ENCODE peak calls at places on chromosomes 3 and 15, in seven cellular contexts. T is activated T-helper 1 cell treated with Interleukin-2 at 50 U/mL for 16 hours; P is activated naive CD8-positive, alpha-beta T cell treated with anti-CD3 and anti-CD28 coated beads, Interleukin-2, amount 50 U/mL, for 24 hours; K is ACHN; X is iris pigment epithelial cell; Q is activated CD4-positive, alpha-beta memory T cell treated with anti-CD3 and anti-CD28 coated beads, Interleukin-2, amount 10 ng/mL, durations not matched to agents 7 days and 5 days; F is NCI-H510A. W is an unnamed sample.

GRCh38 chr3:123489400-123490004 is 40.6 kb upstream of the ADCY5 start:
- DNase-seq in T (no peak), Q (peak; percentile 49), F (no peak), K (peak; percentile 55), P (peak; percentile 58), X (peak; percentile 61), W (peak; percentile 48)

GRCh38 chr3:55522077-55522476 is 35.0 kb upstream of the WNT5A start:
- DNase-seq in T (no peak), X (no peak), K (no peak), P (no peak), F (no peak), Q (no peak), W (no peak)

GRCh38 chr3:101036676-101037075 is 43.5 kb upstream of the ABI3BP start:
- DNase-seq in Q (no peak), T (no peak), X (peak; percentile 37), F (no peak), P (no peak), K (no peak), W (no peak)

GRCh38 chr3:43994594-43995077 is 247.1 kb upstream of the TOPAZ1 start:
- DNase-seq in Q (no peak), T (no peak), F (no peak), X (no peak), P (peak; percentile 3), K (no peak), W (no peak)

GRCh38 chr3:79822076-79822475 is 54.3 kb upstream of the ROBO1 start:
- DNase-seq in K (no peak), Q (no peak), F (no peak), P (no peak), X (no peak), T (no peak), W (no peak)

GRCh38 chr3:157459706-157460105 is 23.1 kb downstream of the PTX3 start:
- DNase-seq in P (no peak), K (no peak), Q (no peak), X (no peak), T (no peak), F (no peak), W (no peak)

GRCh38 chr15:33067456-33067855 is 127.1 kb downstream of the FMN1 start:
- DNase-seq in X (peak; percentile 48), T (no peak), F (no peak), K (no peak), Q (no peak), P (no peak), W (no peak)

GRCh38 chr15:88196961-88197360 is 59.6 kb downstream of the NTRK3 start:
- DNase-seq in P (no peak), X (no peak), F (no peak), K (no peak), Q (no peak), T (no peak), W (no peak)

GRCh38 chr3:90055721-90056120 is 948.3 kb downstream of the EPHA3 start:
- DNase-seq in X (no peak), T (no peak), F (no peak), Q (no peak), P (no peak), K (no peak), W (no peak)

GRCh38 chr15:73982251-73982962 is 9.7 kb downstream of the STOML1 start:
- DNase-seq in Q (peak; percentile 45), X (peak; percentile 88), F (no peak), K (peak; percentile 93), T (no peak), P (peak; percentile 61), W (peak; percentile 95)

GRCh38 chr3:185330644-185331043 is 32.3 kb upstream of the MAP3K13 start:
- DNase-seq in Q (no peak), T (no peak), P (no peak), F (no peak), X (no peak), K (no peak), W (no peak)

GRCh38 chr15:66873856-66874255 is 171.8 kb downstream of the SMAD6 start:
- DNase-seq in Q (no peak), K (no peak), X (no peak), T (no peak), F (no peak), P (no peak), W (no peak)

GRCh38 chr3:120682095-120682681 is at the start of gene HGD:
- DNase-seq in K (peak; percentile 85), X (peak; percentile 31), T (no peak), F (no peak), Q (no peak), P (no peak), W (no peak)

GRCh38 chr15:70710714-70711113 is 52.6 kb downstream of the UACA start:
- DNase-seq in K (no peak), F (no peak), P (no peak), Q (no peak), T (no peak), X (no peak), W (no peak)

GRCh38 chr3:50137567-50137966 is 17.6 kb upstream of the SEMA3F start:
- DNase-seq in X (no peak), Q (no peak), P (no peak), T (no peak), K (no peak), F (no peak), W (no peak)

GRCh38 chr15:45457641-45458539 is 64.7 kb downstream of the SLC30A4 start:
- DNase-seq in K (peak; percentile 88), X (peak; percentile 59), T (peak; percentile 44), P (peak; percentile 79), Q (peak; percentile 78), F (no peak), W (peak; percentile 64)

GRCh38 chr15:58269455-58270414 is 131.6 kb downstream of the AQP9 start:
- DNase-seq in Q (peak; percentile 45), F (no peak), P (peak; percentile 23), K (peak; percentile 81), T (no peak), X (peak; percentile 71), W (peak; percentile 63)

GRCh38 chr3:159158213-159158612 is 356.4 kb downstream of the MFSD1 start:
- DNase-seq in K (no peak), X (peak; percentile 40), Q (no peak), F (no peak), P (no peak), T (no peak), W (no peak)

GRCh38 chr3:139319428-139320402 is 24.1 kb upstream of the MRPS22 start:
- DNase-seq in P (no peak), X (no peak), F (no peak), T (no peak), K (peak; percentile 53), Q (no peak), W (no peak)

GRCh38 chr3:53114412-53115074 is 15.7 kb downstream of the RFT1 start:
- DNase-seq in F (no peak), T (no peak), Q (peak; percentile 41), X (no peak), K (peak; percentile 4), P (no peak), W (peak; percentile 46)

GRCh38 chr3:64048631-64049061 is 25.4 kb upstream of the PSMD6 start:
- DNase-seq in P (no peak), T (no peak), Q (no peak), K (no peak), X (no peak), F (no peak), W (peak; percentile 43)